ENCODE peak calls at places on chromosome 9, in eight cellular contexts. One of them, this sample, is unnamed.
A peak's percentile ranks its signal among the peaks of the same experiment; 100 is the strongest.

GRCh38 chr9:95757483-95757882 is 118.0 kb upstream of the ERCC6L2 start:
- DNase-seq in progenitor cell of endocrine pancreas: no peak
- DNase-seq in activated naive CD4-positive, alpha-beta T cell: no peak
- DNase-seq in brain microvascular endothelial cell: no peak
- DNase-seq in AG20443: no peak
- DNase-seq in OCI-LY7: no peak
- DNase-seq in hepatic stellate cell: no peak
- DNase-seq in activated CD8-positive, alpha-beta memory T cell treated with anti-CD3 and anti-CD28 coated beads, Interleukin-2, amount 10 ng/mL, durations not matched to agents 7 days and 5 days: no peak
- DNase-seq in this sample: no peak

GRCh38 chr9:4739587-4740372 is 1.2 kb downstream of the AK3 start:
- DNase-seq in AG20443: no peak
- DNase-seq in activated naive CD4-positive, alpha-beta T cell: no peak
- DNase-seq in activated CD8-positive, alpha-beta memory T cell treated with anti-CD3 and anti-CD28 coated beads, Interleukin-2, amount 10 ng/mL, durations not matched to agents 7 days and 5 days: no peak
- DNase-seq in progenitor cell of endocrine pancreas: no peak
- DNase-seq in brain microvascular endothelial cell: no peak
- DNase-seq in hepatic stellate cell: peak; percentile 25
- DNase-seq in OCI-LY7: peak; percentile 19
- DNase-seq in this sample: no peak

GRCh38 chr9:3398232-3398648 is 127.6 kb downstream of the RFX3 start:
- DNase-seq in hepatic stellate cell: no peak
- DNase-seq in activated naive CD4-positive, alpha-beta T cell: no peak
- DNase-seq in OCI-LY7: peak; percentile 64
- DNase-seq in activated CD8-positive, alpha-beta memory T cell treated with anti-CD3 and anti-CD28 coated beads, Interleukin-2, amount 10 ng/mL, durations not matched to agents 7 days and 5 days: no peak
- DNase-seq in AG20443: no peak
- DNase-seq in progenitor cell of endocrine pancreas: no peak
- DNase-seq in brain microvascular endothelial cell: no peak
- DNase-seq in this sample: no peak

GRCh38 chr9:29830815-29831214 is 2257.5 kb upstream of the C9orf72 start:
- DNase-seq in OCI-LY7: no peak
- DNase-seq in activated naive CD4-positive, alpha-beta T cell: no peak
- DNase-seq in AG20443: no peak
- DNase-seq in progenitor cell of endocrine pancreas: peak; percentile 20
- DNase-seq in activated CD8-positive, alpha-beta memory T cell treated with anti-CD3 and anti-CD28 coated beads, Interleukin-2, amount 10 ng/mL, durations not matched to agents 7 days and 5 days: no peak
- DNase-seq in hepatic stellate cell: peak; percentile 12
- DNase-seq in brain microvascular endothelial cell: peak; percentile 1
- DNase-seq in this sample: no peak

GRCh38 chr9:242461-243080 is 27.9 kb downstream of the DOCK8 start:
- DNase-seq in AG20443: no peak
- DNase-seq in OCI-LY7: no peak
- DNase-seq in activated CD8-positive, alpha-beta memory T cell treated with anti-CD3 and anti-CD28 coated beads, Interleukin-2, amount 10 ng/mL, durations not matched to agents 7 days and 5 days: peak; percentile 67
- DNase-seq in brain microvascular endothelial cell: no peak
- DNase-seq in activated naive CD4-positive, alpha-beta T cell: no peak
- DNase-seq in progenitor cell of endocrine pancreas: no peak
- DNase-seq in hepatic stellate cell: no peak
- DNase-seq in this sample: no peak

GRCh38 chr9:122216798-122217418 is 11.8 kb downstream of the LHX6 start:
- DNase-seq in activated CD8-positive, alpha-beta memory T cell treated with anti-CD3 and anti-CD28 coated beads, Interleukin-2, amount 10 ng/mL, durations not matched to agents 7 days and 5 days: no peak
- DNase-seq in brain microvascular endothelial cell: no peak
- DNase-seq in progenitor cell of endocrine pancreas: no peak
- DNase-seq in OCI-LY7: no peak
- DNase-seq in activated naive CD4-positive, alpha-beta T cell: no peak
- DNase-seq in AG20443: no peak
- DNase-seq in hepatic stellate cell: no peak
- DNase-seq in this sample: no peak

GRCh38 chr9:126550891-126551351 is 62.8 kb upstream of the LMX1B start:
- DNase-seq in activated CD8-positive, alpha-beta memory T cell treated with anti-CD3 and anti-CD28 coated beads, Interleukin-2, amount 10 ng/mL, durations not matched to agents 7 days and 5 days: no peak
- DNase-seq in progenitor cell of endocrine pancreas: no peak
- DNase-seq in hepatic stellate cell: no peak
- DNase-seq in activated naive CD4-positive, alpha-beta T cell: no peak
- DNase-seq in brain microvascular endothelial cell: no peak
- DNase-seq in OCI-LY7: no peak
- DNase-seq in AG20443: no peak
- DNase-seq in this sample: no peak

GRCh38 chr9:128638580-128638979 is 18.1 kb downstream of the DYNC2I2 start:
- DNase-seq in activated CD8-positive, alpha-beta memory T cell treated with anti-CD3 and anti-CD28 coated beads, Interleukin-2, amount 10 ng/mL, durations not matched to agents 7 days and 5 days: no peak
- DNase-seq in OCI-LY7: no peak
- DNase-seq in activated naive CD4-positive, alpha-beta T cell: no peak
- DNase-seq in AG20443: no peak
- DNase-seq in progenitor cell of endocrine pancreas: no peak
- DNase-seq in brain microvascular endothelial cell: no peak
- DNase-seq in hepatic stellate cell: no peak
- DNase-seq in this sample: no peak

GRCh38 chr9:124231095-124231743 is 26.5 kb upstream of the NEK6 start:
- DNase-seq in progenitor cell of endocrine pancreas: no peak
- DNase-seq in activated CD8-positive, alpha-beta memory T cell treated with anti-CD3 and anti-CD28 coated beads, Interleukin-2, amount 10 ng/mL, durations not matched to agents 7 days and 5 days: no peak
- DNase-seq in hepatic stellate cell: no peak
- DNase-seq in OCI-LY7: no peak
- DNase-seq in brain microvascular endothelial cell: no peak
- DNase-seq in activated naive CD4-positive, alpha-beta T cell: no peak
- DNase-seq in AG20443: no peak
- DNase-seq in this sample: no peak

GRCh38 chr9:13266172-13266571 is 13.3 kb downstream of the MPDZ start:
- DNase-seq in hepatic stellate cell: no peak
- DNase-seq in activated CD8-positive, alpha-beta memory T cell treated with anti-CD3 and anti-CD28 coated beads, Interleukin-2, amount 10 ng/mL, durations not matched to agents 7 days and 5 days: no peak
- DNase-seq in OCI-LY7: no peak
- DNase-seq in brain microvascular endothelial cell: peak; percentile 81
- DNase-seq in progenitor cell of endocrine pancreas: no peak
- DNase-seq in AG20443: peak; percentile 21
- DNase-seq in activated naive CD4-positive, alpha-beta T cell: no peak
- DNase-seq in this sample: no peak

GRCh38 chr9:33794560-33794959 is 801 bp upstream of the PRSS3 start:
- DNase-seq in OCI-LY7: no peak
- DNase-seq in progenitor cell of endocrine pancreas: no peak
- DNase-seq in activated CD8-positive, alpha-beta memory T cell treated with anti-CD3 and anti-CD28 coated beads, Interleukin-2, amount 10 ng/mL, durations not matched to agents 7 days and 5 days: no peak
- DNase-seq in activated naive CD4-positive, alpha-beta T cell: no peak
- DNase-seq in brain microvascular endothelial cell: no peak
- DNase-seq in AG20443: no peak
- DNase-seq in hepatic stellate cell: no peak
- DNase-seq in this sample: no peak

This sample was measured in ecto neural progenitor cell.